ENCODE peak calls at places on chromosomes 13 and 19, in six cellular contexts. Q is spleen, G is transverse colon, I is upper lobe of left lung, U is suprapubic skin, B is Panc1. X is an unnamed sample.

GRCh38 chr13:111219306-111219705 is 101.1 kb upstream of the TEX29 start:
- DNase-seq in Q (no peak), G (no peak), B (no peak), U (no peak), I (no peak), X (no peak)

GRCh38 chr13:41742917-41743552 is 217.9 kb downstream of the VWA8 start:
- DNase-seq in G (no peak), U (no peak), Q (no peak), B (no peak), I (no peak), X (no peak)

GRCh38 chr19:10109528-10109927 is 2.0 kb upstream of the P2RY11 start:
- DNase-seq in U (no peak), G (no peak), B (no peak), I (no peak), Q (no peak), X (no peak)

GRCh38 chr13:74270018-74270417 is 135.8 kb upstream of the KLF12 start:
- DNase-seq in I (no peak), G (no peak), Q (no peak), U (no peak), B (no peak), X (no peak)

GRCh38 chr19:13195678-13196077 is 45.5 kb downstream of the IER2 start:
- DNase-seq in Q (peak; percentile 85), U (no peak), G (peak; percentile 85), I (peak; percentile 68), B (no peak), X (no peak)

GRCh38 chr13:75307370-75307984 is 174.5 kb downstream of the TBC1D4 start:
- DNase-seq in I (no peak), B (no peak), Q (no peak), U (no peak), G (no peak), X (no peak)

GRCh38 chr13:95784161-95784880 is 107.4 kb downstream of the DNAJC3 start:
- DNase-seq in G (no peak), I (no peak), Q (no peak), B (no peak), U (no peak), X (no peak)

GRCh38 chr19:39684283-39684682 is 20.0 kb upstream of the LGALS14 start:
- DNase-seq in Q (no peak), B (no peak), G (no peak), U (no peak), I (no peak), X (no peak)

GRCh38 chr19:10946964-10947657 is 13.7 kb upstream of the SMARCA4 start:
- DNase-seq in G (no peak), U (no peak), Q (no peak), B (no peak), I (no peak), X (no peak)

GRCh38 chr13:46173656-46174055 is 8.3 kb downstream of the LCP1 start:
- DNase-seq in G (no peak), B (no peak), Q (no peak), U (no peak), I (no peak), X (peak; percentile 44)

GRCh38 chr13:59458908-59459579 is 704.7 kb downstream of the DIAPH3 start:
- DNase-seq in U (no peak), B (no peak), G (no peak), I (no peak), Q (peak; percentile 77), X (no peak)

GRCh38 chr13:71524245-71525002 is 342.6 kb downstream of the DACH1 start:
- DNase-seq in B (no peak), U (no peak), Q (no peak), G (no peak), I (no peak), X (no peak)

GRCh38 chr19:54653181-54653809 is 9.5 kb upstream of the LILRB4 start:
- DNase-seq in U (no peak), Q (no peak), I (no peak), G (no peak), B (peak; percentile 17), X (no peak)

GRCh38 chr19:46306501-46306900 is 9.7 kb downstream of the HIF3A start:
- DNase-seq in G (no peak), Q (no peak), B (no peak), U (no peak), I (no peak), X (no peak)

GRCh38 chr13:106182404-106182803 is 353.1 kb downstream of the EFNB2 start:
- DNase-seq in B (no peak), I (no peak), Q (no peak), U (no peak), G (no peak), X (peak; percentile 30)

GRCh38 chr13:74067818-74068217 is 66.4 kb downstream of the KLF12 start:
- DNase-seq in Q (no peak), I (no peak), B (no peak), G (no peak), U (no peak), X (no peak)

GRCh38 chr13:66367356-66367755 is 862.8 kb downstream of the PCDH9 start:
- DNase-seq in I (no peak), G (no peak), B (no peak), Q (no peak), U (no peak), X (no peak)

GRCh38 chr19:56350416-56351045 is 35.9 kb upstream of the ZSCAN5A start:
- DNase-seq in U (no peak), G (peak; percentile 29), B (peak; percentile 45), I (peak; percentile 25), Q (no peak), X (peak; percentile 13)

GRCh38 chr19:45569619-45570421 is 14.8 kb downstream of the OPA3 start:
- DNase-seq in I (peak; percentile 72), U (no peak), Q (peak; percentile 89), G (peak; percentile 87), B (no peak), X (no peak)

GRCh38 chr19:22882797-22883196 is 50.7 kb downstream of the ZNF723 start:
- DNase-seq in Q (no peak), I (no peak), U (no peak), G (no peak), B (no peak), X (peak; percentile 2)

GRCh38 chr13:43268632-43269031 is 245.2 kb downstream of the DNAJC15 start:
- DNase-seq in I (no peak), G (no peak), Q (no peak), U (no peak), B (no peak), X (no peak)

DNA sequence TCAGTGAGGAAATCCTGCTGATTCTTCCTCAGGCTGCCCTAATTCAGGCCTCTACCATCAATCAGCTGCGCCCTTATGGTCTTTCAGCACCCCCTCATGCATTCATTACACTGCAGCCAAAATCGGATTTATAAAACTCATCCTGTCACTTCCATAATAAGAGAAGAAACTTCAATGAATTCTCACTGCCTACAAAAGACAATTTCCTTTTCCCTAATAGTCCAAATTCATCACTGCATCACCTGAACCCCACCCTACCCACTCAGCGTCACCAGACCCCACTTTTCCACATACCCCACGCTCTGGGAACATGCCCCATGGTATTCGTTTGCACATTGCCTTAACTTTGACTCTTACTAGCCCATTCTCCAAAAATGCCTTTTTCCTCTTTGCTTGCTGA is 92.0 kb downstream of the C13orf42 start:
- DNase-seq in U (no peak), Q (no peak), G (no peak), B (no peak), I (no peak), X (no peak)
- TF ChIP-seq POLR2AphosphoS5 in U (no peak), Q (no peak), G (no peak), B (no peak), I (no peak), X (no peak)

GRCh38 chr19:2333027-2333806 is 4.7 kb downstream of the SPPL2B start:
- DNase-seq in I (no peak), Q (peak; percentile 85), B (no peak), U (no peak), G (peak; percentile 64), X (no peak)
- H3K27ac ChIP-seq in I (no peak overlapping the region), Q (peak overlapping the region; percentile 19), B (no peak overlapping the region), U (peak overlapping the region; percentile 5), G (peak overlapping the region; percentile 91), X (no peak overlapping the region)

GRCh38 chr13:96837809-96838208 is 156.5 kb downstream of the OXGR1 start:
- DNase-seq in G (no peak), I (no peak), U (no peak), B (no peak), Q (no peak), X (no peak)

GRCh38 chr13:96835591-96835990 is 158.7 kb downstream of the OXGR1 start:
- DNase-seq in I (no peak), Q (no peak), U (no peak), B (no peak), G (no peak), X (no peak)

GRCh38 chr13:96834626-96835025 is 159.7 kb downstream of the OXGR1 start:
- DNase-seq in G (no peak), B (no peak), I (no peak), Q (no peak), U (no peak), X (no peak)

DNA sequence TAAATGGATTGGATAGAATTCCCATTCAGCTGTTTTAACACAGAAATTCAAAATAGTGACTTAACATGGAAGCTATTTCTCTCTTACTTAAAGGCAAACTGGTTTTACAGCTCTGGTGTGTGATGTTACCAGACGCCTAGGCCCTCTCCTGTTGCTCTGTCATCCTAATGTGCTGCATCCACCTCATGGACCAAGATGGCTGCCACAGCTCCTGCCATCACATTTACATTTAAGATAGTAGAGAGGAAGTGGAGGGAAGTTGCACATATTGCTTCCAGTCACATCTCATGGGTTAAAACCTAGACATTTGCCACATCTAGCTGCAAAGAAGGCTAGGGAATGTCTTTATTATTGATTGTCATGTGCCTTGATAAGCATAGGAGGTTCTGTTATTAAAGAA is 157.5 kb downstream of the OXGR1 start:
- DNase-seq in Q (no peak), G (no peak), B (no peak), I (no peak), U (no peak), X (no peak)
- TF ChIP-seq POLR2AphosphoS5 in Q (no peak), G (no peak), B (no peak), I (no peak), U (no peak), X (no peak)

DNA sequence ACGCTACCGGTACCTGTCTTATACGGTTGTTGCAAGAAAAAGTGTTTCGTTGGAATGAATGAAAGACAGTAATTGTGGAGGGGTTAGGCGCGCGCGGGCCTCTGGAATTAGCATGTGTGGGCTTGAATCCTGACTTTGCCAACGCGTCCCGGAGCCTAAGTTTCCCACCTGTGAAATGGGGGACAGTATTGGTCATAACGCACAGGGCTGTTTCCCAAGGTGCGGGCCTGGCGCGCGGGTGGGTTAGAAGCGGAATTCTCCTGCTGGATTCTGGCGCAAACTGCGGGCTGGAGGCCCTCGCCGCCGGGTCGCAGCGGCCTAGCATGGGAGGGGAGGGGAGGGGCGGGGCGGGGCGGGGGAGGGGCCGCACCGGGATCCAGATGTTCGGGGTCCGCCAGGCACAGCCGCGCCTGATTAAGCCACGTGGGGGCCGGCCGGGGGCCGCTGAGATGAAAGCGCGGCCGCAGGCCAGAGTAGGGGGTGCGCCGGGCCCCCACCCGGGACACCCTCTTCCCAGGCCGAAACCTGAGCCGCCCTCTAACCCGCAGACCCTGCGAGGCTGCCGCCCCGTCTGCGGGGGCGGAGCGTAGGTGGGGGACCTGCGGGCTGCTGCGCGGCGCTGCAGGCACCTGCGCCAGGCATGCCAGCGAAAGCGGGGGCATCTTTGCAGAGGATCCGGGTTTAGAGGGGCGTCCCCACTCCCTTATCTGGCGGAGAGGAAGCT is 1.2 kb upstream of the TMEM59L start:
- DNase-seq in Q (no peak), U (no peak), B (no peak), G (no peak), I (no peak), X (no peak)
- H3K27ac ChIP-seq in Q (no peak overlapping the region), U (no peak overlapping the region), B (no peak overlapping the region), G (no peak overlapping the region), I (no peak overlapping the region), X (no peak overlapping the region)

X was measured in HL-60.